ENCODE peak calls at places on chromosomes 16 and 17, in nine cellular contexts. J is neural crest cell, Y is heart right ventricle, W is GM13976, H is Peyer's patch, X is chondrocyte, A is tibial artery, F is AG09309, V is choroid plexus epithelial cell. P is an unnamed sample.

GRCh38 chr17:80069886-80070177 is 31.5 kb upstream of the GAA start:
- DNase-seq in J (no peak), Y (no peak), W (no peak), H (no peak), X (no peak), A (peak), F (no peak), V (no peak), P (no peak)

GRCh38 chr17:78356163-78356713 is 3.6 kb downstream of the SOCS3 start:
- DNase-seq in J (no peak), Y (peak), W (peak), H (peak), X (no peak), A (no peak), F (no peak), V (peak), P (no peak)

GRCh38 chr17:82350182-82351030 is 8.6 kb upstream of the TEX19 start:
- DNase-seq in J (no peak), Y (peak), W (no peak), H (peak), X (no peak), A (no peak), F (no peak), V (no peak), P (no peak)

GRCh38 chr17:39598635-39599005 is 9.1 kb downstream of the NEUROD2 start:
- DNase-seq in J (no peak), Y (no peak), W (no peak), H (no peak), X (no peak), A (no peak), F (no peak), V (no peak), P (no peak)

GRCh38 chr17:18888766-18889290 is 30.9 kb downstream of the PRPSAP2 start:
- DNase-seq in J (no peak), Y (no peak), W (no peak), H (no peak), X (no peak), A (no peak), F (no peak), V (no peak), P (no peak)

GRCh38 chr17:1108810-1109605 is 70.8 kb downstream of the ABR start:
- DNase-seq in J (no peak), Y (peak), W (peak), H (peak), X (no peak), A (peak), F (no peak), V (peak), P (no peak)

GRCh38 chr17:2435181-2435741 is 34.4 kb upstream of the MNT start:
- DNase-seq in J (peak), Y (no peak), W (no peak), H (no peak), X (no peak), A (no peak), F (peak), V (peak), P (no peak)

GRCh38 chr17:37292429-37293139 is 83.2 kb upstream of the C17orf78 start:
- DNase-seq in J (no peak), Y (no peak), W (no peak), H (no peak), X (no peak), A (no peak), F (no peak), V (peak), P (no peak)

GRCh38 chr17:76273435-76273921 is 8.3 kb downstream of the UBALD2 start:
- DNase-seq in J (no peak), Y (no peak), W (no peak), H (no peak), X (no peak), A (no peak), F (no peak), V (no peak), P (no peak)

GRCh38 chr17:8123695-8124349 is at the start of gene HES7:
- DNase-seq in J (peak), Y (no peak), W (no peak), H (no peak), X (no peak), A (no peak), F (no peak), V (no peak), P (no peak)

GRCh38 chr16:15422222-15422621 is 12.2 kb upstream of the BMERB1 start:
- DNase-seq in J (no peak), Y (no peak), W (no peak), H (no peak), X (no peak), A (peak), F (no peak), V (no peak), P (no peak)

GRCh38 chr16:51822471-51822870 is 671.4 kb upstream of the SALL1 start:
- DNase-seq in J (no peak), Y (no peak), W (no peak), H (no peak), X (no peak), A (no peak), F (no peak), V (no peak), P (no peak)

GRCh38 chr17:15181333-15181732 is 83.8 kb downstream of the PMP22 start:
- DNase-seq in J (no peak), Y (no peak), W (no peak), H (no peak), X (no peak), A (no peak), F (no peak), V (no peak), P (no peak)

GRCh38 chr16:72837846-72838661 is 209.9 kb downstream of the ZFHX3 start:
- DNase-seq in J (no peak), Y (no peak), W (no peak), H (no peak), X (no peak), A (no peak), F (no peak), V (peak), P (no peak)

GRCh38 chr17:76816590-76817135 is 51.5 kb upstream of the MGAT5B start:
- DNase-seq in J (peak), Y (no peak), W (peak), H (peak), X (no peak), A (no peak), F (peak), V (peak), P (no peak)

GRCh38 chr17:72985882-72986720 is 106.4 kb downstream of the SLC39A11 start:
- DNase-seq in J (peak), Y (peak), W (peak), H (no peak), X (no peak), A (peak), F (peak), V (peak), P (no peak)

GRCh38 chr17:15039366-15039765 is 225.8 kb downstream of the PMP22 start:
- DNase-seq in J (no peak), Y (no peak), W (no peak), H (no peak), X (no peak), A (no peak), F (no peak), V (no peak), P (no peak)

GRCh38 chr16:31008154-31008950 is 2.1 kb downstream of the STX1B start:
- DNase-seq in J (no peak), Y (no peak), W (no peak), H (no peak), X (no peak), A (no peak), F (no peak), V (peak), P (no peak)

GRCh38 chr17:40316571-40317344 is 7.8 kb downstream of the RARA start:
- DNase-seq in J (peak), Y (peak), W (no peak), H (peak), X (peak), A (peak), F (no peak), V (peak), P (no peak)

GRCh38 chr17:38355256-38355655 is 3.6 kb downstream of the SOCS7 start:
- DNase-seq in J (no peak), Y (no peak), W (no peak), H (no peak), X (no peak), A (no peak), F (no peak), V (no peak), P (no peak)

GRCh38 chr17:39867891-39868553 is at the start of gene ZPBP2:
- DNase-seq in J (no peak), Y (no peak), W (peak), H (no peak), X (peak), A (no peak), F (no peak), V (no peak), P (no peak)

GRCh38 chr16:30746638-30747160 is 1.5 kb upstream of the PHKG2 start:
- DNase-seq in J (no peak), Y (no peak), W (no peak), H (no peak), X (no peak), A (no peak), F (no peak), V (no peak), P (no peak)

GRCh38 chr17:13385481-13385907 is 216.2 kb downstream of the HS3ST3A1 start:
- DNase-seq in J (no peak), Y (no peak), W (no peak), H (no peak), X (no peak), A (no peak), F (no peak), V (peak), P (no peak)

GRCh38 chr17:46862949-46863348 is 11.6 kb downstream of the WNT9B start:
- DNase-seq in J (no peak), Y (no peak), W (no peak), H (no peak), X (no peak), A (no peak), F (no peak), V (no peak), P (no peak)

GRCh38 chr16:89187337-89188063 is 12.8 kb downstream of the SLC22A31 start:
- DNase-seq in J (peak), Y (peak), W (no peak), H (no peak), X (no peak), A (no peak), F (no peak), V (peak), P (no peak)

GRCh38 chr17:59827721-59828477 is 64.8 kb downstream of the TUBD1 start:
- DNase-seq in J (no peak), Y (no peak), W (no peak), H (no peak), X (no peak), A (no peak), F (no peak), V (no peak), P (no peak)

GRCh38 chr17:32525116-32525515 is 38.3 kb downstream of the CDK5R1 start:
- DNase-seq in J (no peak), Y (no peak), W (no peak), H (no peak), X (no peak), A (no peak), F (peak), V (peak), P (no peak)

GRCh38 chr17:57121308-57122042 is 36.4 kb downstream of the AKAP1 start:
- DNase-seq in J (peak), Y (no peak), W (peak), H (no peak), X (no peak), A (no peak), F (no peak), V (peak), P (no peak)

GRCh38 chr17:37844158-37844976 is 79.8 kb upstream of the TBC1D3K start:
- DNase-seq in J (peak), Y (peak), W (peak), H (peak), X (no peak), A (no peak), F (no peak), V (peak), P (no peak)

GRCh38 chr17:2042355-2042929 is 620 bp downstream of the OVCA2 start:
- DNase-seq in J (no peak), Y (no peak), W (no peak), H (no peak), X (no peak), A (no peak), F (no peak), V (peak), P (no peak)

GRCh38 chr17:9269350-9270035 is 248.2 kb downstream of the NTN1 start:
- DNase-seq in J (no peak), Y (no peak), W (no peak), H (no peak), X (peak), A (no peak), F (no peak), V (no peak), P (no peak)

GRCh38 chr17:19726615-19727376 is 10.4 kb upstream of the SLC47A2 start:
- DNase-seq in J (no peak), Y (no peak), W (no peak), H (no peak), X (no peak), A (no peak), F (no peak), V (peak), P (no peak)

GRCh38 chr16:27795992-27796614 is 246.2 kb downstream of the KATNIP start:
- DNase-seq in J (peak), Y (peak), W (no peak), H (no peak), X (no peak), A (no peak), F (no peak), V (peak), P (no peak)

GRCh38 chr17:34584805-34585416 is 5.5 kb downstream of the TMEM132E start:
- DNase-seq in J (no peak), Y (no peak), W (no peak), H (no peak), X (peak), A (no peak), F (peak), V (peak), P (no peak)

GRCh38 chr17:77506371-77506991 is 365.7 kb downstream of the SEC14L1 start:
- DNase-seq in J (no peak), Y (no peak), W (peak), H (no peak), X (peak), A (peak), F (no peak), V (no peak), P (no peak)

GRCh38 chr17:72861811-72862210 is 230.7 kb downstream of the SLC39A11 start:
- DNase-seq in J (no peak), Y (no peak), W (no peak), H (no peak), X (no peak), A (no peak), F (no peak), V (no peak), P (no peak)

GRCh38 chr17:8019161-8019560 is 16.7 kb downstream of the GUCY2D start:
- DNase-seq in J (no peak), Y (no peak), W (no peak), H (no peak), X (no peak), A (no peak), F (no peak), V (no peak), P (no peak)

DNA sequence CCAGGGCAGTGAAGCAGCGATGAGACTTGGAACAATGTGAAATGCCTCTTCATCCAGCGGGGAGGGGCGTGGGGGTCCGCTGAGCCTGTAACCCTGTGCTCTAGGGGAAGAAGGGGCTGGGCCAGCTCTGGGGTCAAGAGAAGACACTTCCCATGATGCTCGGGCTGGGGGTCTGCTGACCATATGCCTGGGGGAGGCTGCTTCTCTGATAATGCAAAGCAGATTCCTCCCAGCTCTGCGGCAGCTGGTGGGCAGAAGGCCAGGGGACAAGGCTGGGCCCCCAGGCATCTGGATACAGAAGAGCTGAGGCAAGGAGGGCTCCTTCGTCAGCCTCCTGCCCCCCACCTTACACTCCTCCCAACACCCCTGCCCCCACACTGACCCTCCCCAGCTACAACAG is 24.7 kb downstream of the NGFR start:
- DNase-seq in J (no peak), Y (peak), W (no peak), H (no peak), X (peak), A (no peak), F (no peak), V (no peak), P (no peak)
- TF ChIP-seq CTCF in J (no peak), Y (no peak), W (no peak), H (no peak), X (no peak), A (no peak), F (no peak), V (no peak), P (no peak)

GRCh38 chr16:2586901-2587480 is 49.2 kb downstream of the PDPK1 start:
- DNase-seq in J (no peak), Y (no peak), W (no peak), H (no peak), X (peak), A (no peak), F (no peak), V (no peak), P (no peak)

GRCh38 chr16:2584742-2585650 is 47.2 kb downstream of the PDPK1 start:
- DNase-seq in J (no peak), Y (peak), W (no peak), H (no peak), X (no peak), A (peak), F (no peak), V (peak), P (no peak)

GRCh38 chr16:2585651-2586081 is 47.8 kb downstream of the PDPK1 start:
- DNase-seq in J (no peak), Y (no peak), W (no peak), H (no peak), X (no peak), A (no peak), F (no peak), V (no peak), P (no peak)

GRCh38 chr16:2587891-2588565 is 50.2 kb downstream of the PDPK1 start:
- DNase-seq in J (no peak), Y (no peak), W (no peak), H (no peak), X (peak), A (no peak), F (no peak), V (no peak), P (no peak)

DNA sequence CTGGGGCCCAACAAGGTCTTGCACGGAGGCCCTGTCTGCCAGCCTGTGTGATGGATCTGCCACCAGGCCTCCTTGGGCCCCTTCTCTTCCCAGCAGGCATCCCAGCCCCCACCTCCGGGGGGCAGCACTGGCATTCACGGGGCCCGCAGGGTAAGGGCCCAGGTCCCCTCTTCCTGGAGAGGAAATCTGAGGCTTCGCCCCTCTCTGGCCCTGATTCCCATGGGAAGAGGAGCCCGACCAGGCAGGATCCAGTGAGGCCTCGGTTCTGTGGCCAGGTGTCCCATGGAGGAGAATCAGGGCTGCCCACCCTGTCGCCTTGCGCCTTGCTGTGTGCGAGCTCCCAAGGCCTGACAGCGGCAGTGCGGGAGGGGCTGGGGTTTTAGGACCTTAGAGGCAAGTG is 48.4 kb downstream of the PDPK1 start:
- DNase-seq in J (no peak), Y (no peak), W (peak), H (no peak), X (peak), A (no peak), F (no peak), V (no peak), P (no peak)
- TF ChIP-seq CTCF in J (peak), Y (no peak), W (no peak), H (no peak), X (peak), A (no peak), F (no peak), V (peak), P (peak)

GRCh38 chr17:28854457-28855382 is at the start of gene ERAL1:
- DNase-seq in J (peak), Y (peak), W (peak), H (peak), X (peak), A (peak), F (peak), V (peak), P (peak)
- TF ChIP-seq CTCF in J (no peak), Y (no peak), W (no peak), H (no peak), X (peak), A (no peak), F (peak), V (peak), P (no peak)

GRCh38 chr17:67784364-67785121 is 40.8 kb upstream of the BPTF start:
- DNase-seq in J (no peak), Y (no peak), W (no peak), H (no peak), X (no peak), A (no peak), F (no peak), V (no peak), P (no peak)

GRCh38 chr17:67785122-67785477 is 40.2 kb upstream of the BPTF start:
- DNase-seq in J (no peak), Y (no peak), W (no peak), H (no peak), X (no peak), A (no peak), F (no peak), V (no peak), P (no peak)

GRCh38 chr17:67779098-67779672 is 46.1 kb upstream of the BPTF start:
- DNase-seq in J (peak), Y (peak), W (peak), H (no peak), X (no peak), A (no peak), F (no peak), V (peak), P (no peak)
- TF ChIP-seq CTCF in J (peak), Y (peak), W (peak), H (no peak), X (peak), A (peak), F (peak), V (peak), P (peak)

GRCh38 chr16:49638696-49639629 is 216.9 kb downstream of the ZNF423 start:
- DNase-seq in J (no peak), Y (peak), W (no peak), H (no peak), X (no peak), A (no peak), F (no peak), V (peak), P (no peak)
- TF ChIP-seq CTCF in J (no peak), Y (no peak), W (no peak), H (no peak), X (no peak), A (no peak), F (no peak), V (no peak), P (no peak)

GRCh38 chr17:43542854-43543253 is 3.3 kb downstream of the ETV4 start:
- DNase-seq in J (no peak), Y (no peak), W (no peak), H (no peak), X (no peak), A (no peak), F (no peak), V (no peak), P (no peak)

GRCh38 chr17:43543771-43544575 is 2.2 kb downstream of the ETV4 start:
- DNase-seq in J (no peak), Y (no peak), W (no peak), H (no peak), X (no peak), A (no peak), F (no peak), V (no peak), P (no peak)

GRCh38 chr17:43545383-43545632 is 832 bp downstream of the ETV4 start:
- DNase-seq in J (no peak), Y (peak), W (no peak), H (no peak), X (no peak), A (no peak), F (no peak), V (no peak), P (no peak)

GRCh38 chr17:43543300-43543699 is 2.8 kb downstream of the ETV4 start:
- DNase-seq in J (no peak), Y (no peak), W (no peak), H (no peak), X (no peak), A (no peak), F (no peak), V (no peak), P (no peak)

DNA sequence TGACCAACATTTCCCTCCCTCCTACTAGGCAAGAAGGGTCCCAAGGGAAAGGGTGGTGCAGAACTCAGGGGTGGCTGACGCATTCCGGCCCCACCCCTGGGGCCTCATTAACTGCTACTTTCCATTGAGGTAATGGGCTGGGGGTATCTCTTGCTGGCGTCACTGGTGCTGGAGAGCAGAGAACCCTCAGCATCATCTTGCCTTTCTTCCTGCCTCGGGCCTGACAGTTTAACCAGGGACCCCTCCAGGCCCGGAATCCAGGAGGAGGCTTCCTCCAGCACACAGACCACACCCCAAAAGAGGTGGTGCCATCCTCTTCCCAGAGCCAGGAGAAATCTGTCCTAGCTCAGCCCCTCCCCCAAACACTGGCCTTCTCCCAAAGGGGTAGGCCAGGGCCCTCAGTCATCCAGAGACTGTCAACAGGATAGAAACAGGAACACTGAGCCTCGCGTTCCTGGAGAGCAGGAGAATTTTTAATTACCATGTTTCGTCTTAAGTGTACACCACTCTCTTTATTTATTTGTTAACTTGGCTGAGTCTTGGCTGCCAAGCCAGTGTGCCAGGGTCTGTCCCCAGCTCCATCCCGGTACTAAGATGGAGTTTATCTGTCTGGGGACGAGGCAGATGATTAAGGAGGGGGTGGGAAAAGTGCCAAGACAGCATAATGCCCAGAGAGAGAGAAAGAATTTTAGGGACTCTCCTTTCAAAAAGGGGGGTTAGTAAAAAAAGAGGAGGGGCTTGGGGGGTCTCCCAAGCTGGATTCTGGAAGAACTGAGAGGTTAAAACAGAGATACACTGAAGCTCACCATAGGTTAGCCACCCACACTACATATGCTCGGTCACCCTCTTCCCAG is 5.1 kb downstream of the ETV4 start:
- DNase-seq in J (no peak), Y (no peak), W (no peak), H (no peak), X (no peak), A (no peak), F (no peak), V (no peak), P (no peak)
- TF ChIP-seq CTCF in J (no peak), Y (no peak), W (no peak), H (no peak), X (no peak), A (no peak), F (no peak), V (no peak), P (no peak)

P was measured in epithelial cell of proximal tubule.